ENCODE peak calls at places on chromosomes 2 and 18, in six cellular contexts. V is CD8-positive, alpha-beta T cell; T is psoas muscle; U is GM23338; Y is lower lobe of right lung; C is MM.1S. G is an unnamed sample.

GRCh38 chr2:229591611-229592010 is 122.7 kb downstream of the DNER start:
- DNase-seq in V (no peak), C (no peak), T (no peak), U (no peak), Y (no peak), G (no peak)

GRCh38 chr2:16406929-16407328 is 258.7 kb downstream of the CYRIA start:
- DNase-seq in T (no peak), Y (no peak), U (no peak), C (no peak), V (no peak), G (no peak)

GRCh38 chr2:495745-496275 is 181.4 kb downstream of the TMEM18 start:
- DNase-seq in V (no peak), U (no peak), Y (no peak), C (no peak), T (no peak), G (no peak)

GRCh38 chr2:119637371-119637770 is 41.6 kb upstream of the TMEM177 start:
- DNase-seq in C (no peak), T (no peak), U (no peak), V (no peak), Y (no peak), G (no peak)

GRCh38 chr2:11571170-11571569 is 37.3 kb downstream of the GREB1 start:
- DNase-seq in C (no peak), Y (peak; percentile 1), V (no peak), T (no peak), U (no peak), G (no peak)

GRCh38 chr2:226310081-226310625 is 489.5 kb downstream of the IRS1 start:
- DNase-seq in Y (no peak), V (no peak), T (no peak), U (no peak), C (no peak), G (no peak)

GRCh38 chr2:128317186-128317897 is 1.3 kb downstream of the HS6ST1 start:
- DNase-seq in C (peak; percentile 73), Y (peak; percentile 57), V (peak; percentile 52), U (peak; percentile 64), T (peak; percentile 57), G (peak; percentile 22)

GRCh38 chr18:58091099-58091611 is 47.1 kb downstream of the NEDD4L start:
- DNase-seq in C (peak; percentile 25), T (no peak), V (no peak), U (no peak), Y (no peak), G (peak; percentile 61)

GRCh38 chr2:237614151-237614720 is 13.2 kb upstream of the LRRFIP1 start:
- DNase-seq in U (peak; percentile 92), V (no peak), T (no peak), Y (no peak), C (no peak), G (no peak)

GRCh38 chr18:48929951-48930713 is 20.6 kb downstream of the SMAD7 start:
- DNase-seq in V (no peak), Y (no peak), C (no peak), T (no peak), U (peak; percentile 62), G (no peak)

GRCh38 chr2:30332791-30333453 is 101.6 kb downstream of the LBH start:
- DNase-seq in C (no peak), V (peak; percentile 55), U (no peak), Y (no peak), T (no peak), G (peak; percentile 41)

GRCh38 chr18:63376493-63377053 is 9.6 kb upstream of the KDSR start:
- DNase-seq in V (no peak), Y (no peak), C (no peak), T (no peak), U (no peak), G (no peak)

GRCh38 chr18:8299054-8299708 is 310.1 kb upstream of the RAB12 start:
- DNase-seq in Y (no peak), V (no peak), T (no peak), U (no peak), C (no peak), G (no peak)

GRCh38 chr2:78486565-78486964 is 538.9 kb upstream of the REG3G start:
- DNase-seq in Y (no peak), T (no peak), V (no peak), C (no peak), U (no peak), G (no peak)

GRCh38 chr2:172434821-172435607 is 7.6 kb downstream of the ITGA6 start:
- DNase-seq in C (peak; percentile 19), Y (no peak), V (peak; percentile 65), U (peak; percentile 71), T (no peak), G (no peak)

GRCh38 chr2:120442923-120443571 is 97.1 kb downstream of the INHBB start:
- DNase-seq in U (peak; percentile 97), V (no peak), Y (peak; percentile 89), C (no peak), T (no peak), G (no peak)

GRCh38 chr2:102999958-103000357 is 238.1 kb downstream of the TMEM182 start:
- DNase-seq in U (no peak), Y (no peak), T (no peak), C (peak; percentile 65), V (no peak), G (no peak)

GRCh38 chr18:36809590-36810381 is 19.0 kb downstream of the TPGS2 start:
- DNase-seq in C (peak; percentile 78), Y (no peak), V (peak; percentile 56), T (no peak), U (peak; percentile 85), G (peak; percentile 35)

GRCh38 chr2:75799859-75800258 is 89.1 kb upstream of the GCFC2 start:
- DNase-seq in V (no peak), T (no peak), U (no peak), Y (no peak), C (peak; percentile 59), G (no peak)

GRCh38 chr2:47420214-47420613 is 17.3 kb downstream of the MSH2 start:
- DNase-seq in Y (no peak), V (no peak), T (no peak), U (no peak), C (no peak), G (no peak)

GRCh38 chr2:47414682-47415458 is 11.9 kb downstream of the MSH2 start:
- DNase-seq in Y (no peak), C (no peak), T (no peak), U (no peak), V (no peak), G (no peak)
- TF ChIP-seq CTCF in Y (no peak), C (no peak), T (no peak), U (no peak), V (no peak), G (no peak)

GRCh38 chr2:223054193-223054781 is 2.3 kb downstream of the KCNE4 start:
- DNase-seq in Y (no peak), T (peak; percentile 86), U (no peak), C (no peak), V (no peak), G (no peak)
- H3K4me3 ChIP-seq in Y (peak overlapping the region; percentile 4), T (peak overlapping the region; percentile 59), U (no peak overlapping the region), C (no peak overlapping the region), V (no peak overlapping the region), G (no peak overlapping the region)

GRCh38 chr18:22108674-22109073 is 60.7 kb upstream of the GATA6 start:
- DNase-seq in V (no peak), T (no peak), U (peak; percentile 49), Y (no peak), C (no peak), G (no peak)
- TF ChIP-seq CTCF in V (no peak), T (no peak), U (peak; percentile 54), Y (no peak), C (no peak), G (no peak)

GRCh38 chr18:55405655-55406373 is 182.2 kb downstream of the TCF4 start:
- DNase-seq in T (peak; percentile 94), U (no peak), Y (peak; percentile 51), C (no peak), V (no peak), G (no peak)
- H3K4me3 ChIP-seq in T (peak overlapping the region; percentile 64), U (no peak overlapping the region), Y (peak overlapping the region; percentile 12), C (no peak overlapping the region), V (no peak overlapping the region), G (no peak overlapping the region)

DNA sequence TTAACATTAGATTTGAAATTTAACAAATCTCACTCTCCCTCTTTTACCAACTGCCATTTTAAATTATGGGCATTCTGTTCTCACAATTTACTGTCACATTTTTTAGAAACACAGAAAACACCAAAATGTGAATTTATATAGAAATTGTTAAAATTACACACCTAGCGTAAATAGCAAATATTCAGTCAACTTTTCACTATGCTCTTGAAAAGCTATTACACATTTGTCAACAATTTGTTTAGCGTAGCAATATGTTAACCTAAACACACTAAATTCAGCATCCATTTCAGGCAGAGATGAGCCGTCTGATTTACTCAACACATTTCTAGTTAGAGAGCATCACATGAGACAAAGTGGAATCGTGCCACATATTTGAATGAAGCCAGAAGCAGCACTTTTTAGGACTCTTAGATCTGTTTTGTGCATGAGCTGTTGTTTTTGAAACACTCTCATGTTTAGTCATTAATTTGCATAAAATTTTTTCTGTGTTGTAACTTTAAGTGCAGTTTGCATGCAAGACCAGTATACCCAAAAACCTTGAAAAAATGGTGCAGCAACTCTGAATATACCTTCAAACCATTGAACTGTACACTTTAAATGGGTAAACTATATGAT is 8.2 kb downstream of the TTC32 start:
- DNase-seq in V (no peak), T (no peak), C (no peak), U (no peak), Y (no peak), G (peak; percentile 84)
- TF ChIP-seq CTCF in V (no peak), T (no peak), C (no peak), U (no peak), Y (no peak), G (no peak)

G was measured in GM12864.